ENCODE peak calls at places on chromosomes 2 and 18, in four cellular contexts. H, O, Z and Q are unnamed samples.

GRCh38 chr2:158664987-158665386 is 130.1 kb upstream of the DAPL1 start:
- DNase-seq in H (no peak), O (no peak), Z (no peak), Q (no peak)

GRCh38 chr2:147487286-147487979 is 357.4 kb upstream of the ACVR2A start:
- DNase-seq in H (no peak), O (no peak), Z (no peak), Q (no peak)

GRCh38 chr18:59715445-59715844 is 18.2 kb upstream of the CCBE1 start:
- DNase-seq in H (no peak), O (no peak), Z (no peak), Q (no peak)

GRCh38 chr2:67641709-67642397 is 244.7 kb downstream of the ETAA1 start:
- DNase-seq in H (no peak), O (no peak), Z (no peak), Q (no peak)

GRCh38 chr18:42032447-42032846 is 77.4 kb downstream of the PIK3C3 start:
- DNase-seq in H (no peak), O (no peak), Z (no peak), Q (no peak)

GRCh38 chr2:4219121-4219520 is 515.7 kb downstream of the DCDC2C start:
- DNase-seq in H (no peak), O (no peak), Z (no peak), Q (no peak)

GRCh38 chr18:24734058-24734457 is 273.6 kb downstream of the HRH4 start:
- DNase-seq in H (no peak), O (peak; percentile 34), Z (no peak), Q (no peak)

GRCh38 chr2:17388790-17389189 is 129.4 kb downstream of the RAD51AP2 start:
- DNase-seq in H (no peak), O (no peak), Z (no peak), Q (no peak)

GRCh38 chr2:58992062-58992736 is 751.1 kb upstream of the FANCL start:
- DNase-seq in H (no peak), O (no peak), Z (no peak), Q (no peak)

GRCh38 chr18:48804856-48805610 is 145.7 kb downstream of the SMAD7 start:
- DNase-seq in H (peak; percentile 11), O (peak; percentile 8), Z (no peak), Q (peak; percentile 34)

GRCh38 chr2:28389399-28390240 is 3.0 kb upstream of the FOSL2 start:
- DNase-seq in H (no peak), O (no peak), Z (no peak), Q (no peak)

GRCh38 chr2:28390857-28391563 is 1.6 kb upstream of the FOSL2 start:
- DNase-seq in H (peak; percentile 81), O (peak; percentile 81), Z (peak; percentile 73), Q (peak; percentile 96)

GRCh38 chr2:28392297-28393114 is at the start of gene FOSL2:
- DNase-seq in H (peak; percentile 96), O (peak; percentile 96), Z (peak; percentile 91), Q (peak; percentile 97)

GRCh38 chr2:28391564-28392296 is 928 bp upstream of the FOSL2 start:
- DNase-seq in H (peak; percentile 93), O (peak; percentile 91), Z (peak; percentile 77), Q (peak; percentile 96)

GRCh38 chr2:28390241-28390856 is 2.3 kb upstream of the FOSL2 start:
- DNase-seq in H (peak; percentile 92), O (peak; percentile 93), Z (peak; percentile 87), Q (peak; percentile 94)
- TF ChIP-seq POLR2A in H (no peak), O (peak; percentile 79), Z (no peak), Q (no peak)

DNA sequence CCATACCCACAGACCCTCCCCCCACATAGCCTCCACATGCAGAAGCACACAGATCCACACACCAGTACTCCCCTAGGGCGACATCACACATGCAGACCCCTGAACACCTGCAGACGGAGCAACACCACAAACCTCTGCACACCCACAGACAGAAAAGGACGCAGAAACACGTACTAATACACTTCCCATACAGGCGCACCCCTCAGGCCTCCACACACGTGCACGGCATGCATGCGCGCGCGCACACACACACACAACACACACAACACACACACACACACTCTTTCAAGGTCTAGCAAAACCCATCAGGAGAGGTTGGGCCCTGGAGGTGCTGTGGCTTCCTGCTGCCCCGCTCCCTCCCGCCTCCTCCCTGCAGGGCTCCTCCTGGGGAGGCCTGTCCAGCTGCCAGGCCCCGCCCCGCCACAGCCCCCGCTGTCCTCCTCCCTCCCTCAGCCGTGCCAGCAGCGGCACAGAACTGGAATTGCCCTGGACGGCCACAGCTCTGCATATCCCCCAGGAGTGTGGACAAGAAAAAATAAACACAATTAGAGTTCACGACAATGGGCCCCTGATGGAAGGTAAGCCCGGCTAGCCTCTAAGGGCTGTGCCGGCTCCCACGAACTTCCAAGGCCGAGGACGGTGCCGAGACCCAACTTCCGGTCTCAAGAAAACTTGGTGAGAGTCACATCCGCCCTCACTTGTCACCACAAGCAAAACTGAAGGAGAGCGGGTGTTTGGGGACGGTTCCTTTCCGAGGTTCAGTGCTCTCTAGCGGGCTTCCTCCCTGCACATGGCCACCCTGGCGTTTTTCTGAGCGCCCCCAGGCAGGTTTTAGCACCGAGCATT is 6.8 kb downstream of the ZFP36L2 start:
- DNase-seq in H (peak; percentile 92), O (peak; percentile 87), Z (peak; percentile 93), Q (peak; percentile 95)
- TF ChIP-seq POLR2A in H (no peak), O (peak; percentile 41), Z (peak; percentile 48), Q (peak; percentile 19)

DNA sequence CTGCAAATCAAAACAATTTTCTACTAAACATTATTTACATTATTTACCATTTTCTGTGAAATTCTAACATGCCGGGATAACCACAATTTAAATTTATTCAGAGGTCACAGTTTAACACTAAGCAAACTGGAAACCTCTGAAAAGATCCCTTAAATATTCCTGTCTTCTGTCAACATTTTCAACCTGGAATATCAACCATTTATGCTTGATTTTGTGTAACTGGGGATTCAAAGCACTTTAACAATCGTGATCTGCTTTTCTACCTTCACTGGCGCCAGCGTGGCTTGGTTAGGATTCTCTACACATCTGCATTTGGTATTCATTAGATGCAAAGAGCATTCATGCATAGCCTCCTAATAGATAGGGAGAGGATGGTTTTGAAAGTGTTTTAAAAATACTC is 60.0 kb upstream of the RAB12 start:
- DNase-seq in H (no peak), O (no peak), Z (no peak), Q (no peak)
- TF ChIP-seq POLR2A in H (no peak), O (no peak), Z (no peak), Q (no peak)

GRCh38 chr18:2569338-2570207 is 1.7 kb downstream of the METTL4 start:
- DNase-seq in H (no peak), O (no peak), Z (no peak), Q (no peak)
- TF ChIP-seq POLR2A in H (no peak), O (no peak), Z (no peak), Q (no peak)

DNA sequence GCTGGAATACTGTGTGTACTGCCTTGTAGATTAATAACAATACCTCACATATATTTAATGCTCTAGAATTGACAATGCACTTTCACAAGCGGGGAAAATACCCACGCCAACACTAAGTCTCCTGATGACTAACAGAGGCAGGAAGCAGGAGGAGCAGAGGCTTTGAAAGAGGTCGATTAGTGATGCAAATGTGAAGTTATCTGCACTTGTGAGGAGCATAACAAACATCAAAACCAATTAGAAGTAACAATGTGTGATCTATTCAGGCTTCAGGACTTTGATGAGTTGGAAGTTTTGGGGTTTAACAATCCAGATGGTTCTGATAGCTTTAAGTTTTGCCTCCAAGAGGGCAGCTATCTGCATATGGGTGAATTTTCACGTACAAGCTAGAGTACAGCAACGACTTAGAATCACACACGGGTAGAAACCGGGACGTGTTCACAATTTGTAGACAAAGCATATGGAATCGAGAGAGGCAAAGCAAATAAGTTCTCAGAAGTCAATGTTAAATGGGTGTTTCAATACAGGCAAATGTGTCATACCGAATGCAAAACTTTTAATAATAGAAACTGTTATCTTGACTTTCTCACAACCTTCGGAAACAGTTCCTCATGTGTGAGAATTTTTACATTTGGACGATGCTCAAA is 114.5 kb downstream of the METTL8 start:
- DNase-seq in H (no peak), O (no peak), Z (no peak), Q (no peak)
- TF ChIP-seq POLR2A in H (no peak), O (no peak), Z (no peak), Q (no peak)

GRCh38 chr2:237652854-237653253 is 25.5 kb downstream of the LRRFIP1 start:
- DNase-seq in H (no peak), O (no peak), Z (no peak), Q (no peak)

GRCh38 chr2:237649541-237650454 is 22.4 kb downstream of the LRRFIP1 start:
- DNase-seq in H (no peak), O (no peak), Z (no peak), Q (no peak)

GRCh38 chr2:237651761-237652160 is 24.4 kb downstream of the LRRFIP1 start:
- DNase-seq in H (no peak), O (no peak), Z (no peak), Q (no peak)

GRCh38 chr2:237652181-237652580 is 24.8 kb downstream of the LRRFIP1 start:
- DNase-seq in H (no peak), O (no peak), Z (no peak), Q (no peak)

DNA sequence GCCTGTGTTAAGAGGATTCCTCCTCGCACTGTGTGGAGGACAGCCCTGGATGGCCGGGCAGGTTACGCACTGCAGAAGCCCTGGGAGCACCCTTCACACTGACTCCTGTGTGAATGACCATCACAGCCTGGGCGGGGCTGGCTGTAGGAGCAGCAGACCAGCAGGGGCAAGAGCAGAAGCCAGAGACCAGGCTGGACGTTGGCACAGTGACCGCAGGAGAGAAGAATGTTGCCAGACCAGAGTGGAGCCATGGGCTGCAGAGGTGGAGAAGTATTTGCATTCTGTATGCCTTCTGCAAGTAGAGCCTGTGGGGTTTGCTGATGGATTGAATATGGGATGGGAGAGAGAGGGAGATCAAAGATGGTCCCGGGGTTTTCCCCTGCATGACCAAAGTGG is 23.1 kb downstream of the LRRFIP1 start:
- DNase-seq in H (peak; percentile 81), O (no peak), Z (no peak), Q (peak; percentile 91)
- TF ChIP-seq POLR2A in H (no peak), O (no peak), Z (no peak), Q (no peak)